ENCODE peak calls at places on chromosome 14, in four cellular contexts. T, V, U and J are unnamed samples.

GRCh38 chr14:51474854-51475253 is 176.9 kb upstream of the FRMD6 start:
- DNase-seq in V (no peak), T (no peak), U (no peak), J (no peak)

GRCh38 chr14:50040905-50041465 is 75.4 kb downstream of the VCPKMT start:
- DNase-seq in V (no peak), U (no peak), T (no peak), J (no peak)

GRCh38 chr14:89858084-89858483 is 96.4 kb downstream of the EFCAB11 start:
- DNase-seq in V (no peak), T (no peak), U (no peak), J (no peak)

GRCh38 chr14:73727181-73727580 is 13.0 kb upstream of the PNMA1 start:
- DNase-seq in U (no peak), T (no peak), V (no peak), J (no peak)

GRCh38 chr14:43207189-43207588 is 1299.9 kb downstream of the FSCB start:
- DNase-seq in V (no peak), T (no peak), U (no peak), J (no peak)

GRCh38 chr14:94047581-94047980 is 21.4 kb downstream of the OTUB2 start:
- DNase-seq in T (no peak), U (no peak), V (no peak), J (no peak)

GRCh38 chr14:89856871-89857345 is 97.6 kb downstream of the EFCAB11 start:
- DNase-seq in T (no peak), U (no peak), V (no peak), J (no peak)

GRCh38 chr14:93163570-93163969 is 21.1 kb downstream of the MOAP1 start:
- DNase-seq in T (no peak), U (peak; percentile 71), V (no peak), J (no peak)

GRCh38 chr14:32078794-32079663 is 1.9 kb downstream of the ARHGAP5 start:
- DNase-seq in V (no peak), U (no peak), T (peak; percentile 69), J (peak; percentile 33)

GRCh38 chr14:92392726-92393125 is 69.8 kb downstream of the SLC24A4 start:
- DNase-seq in V (peak; percentile 12), U (no peak), T (no peak), J (no peak)

GRCh38 chr14:38420045-38420444 is 164.2 kb upstream of the CLEC14A start:
- DNase-seq in V (no peak), T (no peak), U (no peak), J (no peak)

GRCh38 chr14:38425324-38425976 is 169.6 kb upstream of the CLEC14A start:
- DNase-seq in T (no peak), V (no peak), U (no peak), J (no peak)

GRCh38 chr14:38419579-38419978 is 163.7 kb upstream of the CLEC14A start:
- DNase-seq in V (no peak), U (no peak), T (no peak), J (peak; percentile 74)
- H2AFZ ChIP-seq in V (no peak overlapping the region), U (no peak overlapping the region), T (no peak overlapping the region), J (peak overlapping the region; percentile 89)

GRCh38 chr14:104722938-104723650 is 935 bp upstream of the ADSS1 start:
- DNase-seq in U (no peak), V (peak; percentile 11), T (no peak), J (no peak)
- H3K27ac ChIP-seq in U (no peak overlapping the region), V (no peak overlapping the region), T (peak overlapping the region; percentile 69), J (no peak overlapping the region)

DNA sequence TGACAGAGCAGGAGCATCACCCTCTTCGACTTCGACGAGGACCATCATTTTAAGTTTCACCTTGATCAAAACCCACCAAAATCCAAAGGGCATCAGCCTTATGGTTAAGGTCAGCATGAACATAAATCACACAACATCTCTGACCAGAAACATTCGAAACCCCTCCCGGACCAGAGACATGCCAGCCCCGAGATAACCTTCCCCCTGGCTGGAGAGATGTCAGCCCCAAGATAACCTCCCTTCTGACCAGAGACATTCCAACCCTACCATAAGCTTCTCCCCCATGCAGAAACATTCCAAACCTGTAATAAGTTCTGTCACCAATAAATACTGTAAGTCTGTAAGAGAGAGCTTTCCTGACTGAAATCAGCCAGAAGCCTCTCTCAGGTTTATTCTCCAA is 6.3 kb downstream of the PCNX4 start:
- DNase-seq in U (no peak), V (no peak), T (no peak), J (no peak)
- TF ChIP-seq POLR2AphosphoS5 in U (no peak), V (peak; percentile 27), T (no peak), J (no peak)

DNA sequence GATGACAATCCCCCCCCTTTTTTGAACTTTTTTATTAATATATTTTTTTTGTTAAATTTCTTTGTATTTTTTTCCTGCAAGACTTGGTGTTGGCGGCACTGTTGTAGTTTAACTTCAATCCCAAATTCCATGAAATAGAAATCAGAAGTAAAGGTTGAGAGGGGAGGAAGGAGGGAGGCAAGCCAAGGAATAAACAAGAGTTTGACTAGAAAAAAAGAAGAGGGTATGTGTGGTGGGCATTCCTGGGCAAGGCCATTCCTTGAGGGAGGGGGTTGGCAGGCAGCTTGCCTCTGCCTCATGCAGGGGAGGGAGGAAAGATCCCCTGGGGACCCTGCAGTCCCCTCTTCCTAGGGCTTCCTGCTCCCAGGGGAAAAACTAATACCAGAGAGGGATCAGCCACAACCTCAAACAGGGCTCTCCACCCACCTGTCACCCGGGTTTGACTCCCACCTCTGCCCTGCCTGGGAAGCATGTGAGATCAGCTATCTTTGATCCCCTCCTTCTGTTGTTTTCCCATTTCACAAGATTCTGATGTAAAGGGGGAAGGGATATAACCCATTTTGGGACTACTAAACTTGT is 519 bp upstream of the AP1G2 start:
- DNase-seq in U (no peak), V (no peak), T (no peak), J (no peak)
- H2AFZ ChIP-seq in U (peak overlapping the region; percentile 96), V (peak overlapping the region; percentile 97), T (no peak overlapping the region), J (peak overlapping the region; percentile 93)

DNA sequence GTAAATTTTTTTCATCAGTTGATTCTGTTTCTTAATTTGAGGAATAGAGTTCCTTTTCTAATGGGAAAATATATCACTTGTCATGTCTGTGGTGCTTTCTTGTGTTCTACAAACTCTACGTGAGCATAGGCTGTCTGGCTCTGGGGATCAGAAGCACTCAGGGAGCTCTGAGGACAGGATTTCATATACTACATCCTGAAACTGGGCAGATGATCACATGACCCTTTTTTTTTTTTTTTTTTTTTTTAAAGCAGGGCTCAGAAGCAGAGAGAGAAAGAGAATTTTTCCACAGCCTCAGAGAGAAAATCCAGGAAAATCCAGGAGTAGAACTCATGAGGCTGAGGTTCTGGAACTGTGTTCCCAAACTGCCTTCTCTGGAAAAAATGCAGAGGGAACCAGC is 183.3 kb upstream of the HIF1A start:
- DNase-seq in U (no peak), T (no peak), V (no peak), J (peak; percentile 32)
- H3K27ac ChIP-seq in U (no peak overlapping the region), T (peak overlapping the region; percentile 79), V (no peak overlapping the region), J (no peak overlapping the region)

DNA sequence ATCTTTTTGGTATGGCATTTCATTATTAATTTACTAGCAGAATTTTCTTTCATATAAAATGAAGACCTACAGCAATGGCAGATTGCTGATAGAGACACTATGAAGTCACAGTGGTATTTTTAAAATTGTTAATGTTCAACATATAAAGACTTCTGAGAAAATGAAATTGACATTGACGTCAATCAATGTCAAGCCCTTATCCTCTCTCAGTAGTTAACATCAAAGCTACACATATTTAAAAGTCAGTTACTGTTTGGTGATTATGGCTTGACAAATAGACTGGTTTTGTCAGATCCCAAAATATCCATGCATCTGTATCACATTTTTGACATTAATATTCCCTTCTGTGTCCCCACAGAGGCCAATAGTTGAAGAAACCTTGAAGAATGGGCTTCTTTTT is 1069.1 kb upstream of the SEL1L start:
- DNase-seq in T (no peak), V (no peak), U (no peak), J (no peak)
- TF ChIP-seq POLR2AphosphoS5 in T (no peak), V (no peak), U (no peak), J (no peak)

GRCh38 chr14:101521978-101522377 is 39.3 kb upstream of the DIO3 start:
- DNase-seq in U (no peak), V (no peak), T (no peak), J (no peak)
- H2AFZ ChIP-seq in U (no peak overlapping the region), V (no peak overlapping the region), T (no peak overlapping the region), J (no peak overlapping the region)

GRCh38 chr14:28759056-28759657 is 7.4 kb upstream of the FOXG1 start:
- DNase-seq in T (no peak), U (no peak), V (no peak), J (no peak)
- H3K27ac ChIP-seq in T (no peak overlapping the region), U (no peak overlapping the region), V (no peak overlapping the region), J (no peak overlapping the region)

GRCh38 chr14:21109377-21110260 is 8.8 kb downstream of the TMEM253 start:
- DNase-seq in U (peak; percentile 57), T (no peak), V (no peak), J (no peak)
- TF ChIP-seq POLR2AphosphoS5 in U (peak; percentile 46), T (no peak), V (no peak), J (no peak)

DNA sequence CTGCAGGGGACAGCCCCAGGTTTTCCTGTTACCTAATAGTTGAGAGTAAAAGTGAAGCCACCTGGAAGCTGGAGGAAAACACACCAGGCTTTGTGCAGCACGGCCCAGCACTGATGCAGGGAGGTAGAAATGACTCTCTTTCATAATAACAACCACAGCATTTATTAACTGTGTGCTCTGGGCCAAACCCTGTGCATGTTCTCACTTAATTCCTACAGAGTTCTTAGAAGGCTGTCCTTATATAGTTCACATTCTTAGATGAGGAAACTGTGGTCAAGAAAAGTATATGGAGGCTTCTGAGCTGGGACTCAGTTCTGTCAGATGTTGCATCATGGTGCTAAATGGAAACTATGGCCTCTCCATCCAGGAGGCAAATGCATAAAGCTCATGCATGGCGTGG is 100.0 kb downstream of the PAPOLA start:
- DNase-seq in U (no peak), V (no peak), T (no peak), J (no peak)
- H2AFZ ChIP-seq in U (no peak overlapping the region), V (no peak overlapping the region), T (no peak overlapping the region), J (no peak overlapping the region)